ENCODE peak calls at places on chromosomes 16 and 17, in ten cellular contexts. J is mesendoderm; Z is NCI-H1092 treated with DMSO at 0.1 percent for 48 hours; B is AG04449; S is brain microvascular endothelial cell; W is fibroblast of lung; L is activated naive CD4-positive, alpha-beta T cell; E is EL; A is anterior cingulate cortex; I is hippocampal formation. H is an unnamed sample.
A peak's percentile ranks its signal among the peaks of the same experiment; 100 is the strongest.

GRCh38 chr17:38870259-38871165 is 654 bp downstream of the LASP1 start:
- DNase-seq in W (peak; percentile 60), L (peak; percentile 62), I (peak; percentile 50), S (no peak), Z (peak; percentile 65), A (peak; percentile 57), J (peak; percentile 45), B (no peak), E (peak; percentile 81), H (peak; percentile 94)

GRCh38 chr16:16890964-16891363 is 512.0 kb downstream of the NPIPA7 start:
- DNase-seq in E (peak; percentile 1), Z (no peak), S (no peak), A (no peak), I (no peak), B (no peak), W (no peak), J (peak; percentile 26), L (no peak), H (no peak)

GRCh38 chr17:78873519-78874340 is 29.3 kb downstream of the CEP295NL start:
- DNase-seq in J (no peak), I (peak; percentile 49), Z (peak; percentile 76), E (peak; percentile 54), L (no peak), S (peak; percentile 21), B (no peak), W (peak; percentile 82), A (peak; percentile 73), H (no peak)

GRCh38 chr16:3576211-3576610 is 992 bp downstream of the NLRC3 start:
- DNase-seq in Z (no peak), S (no peak), W (no peak), A (no peak), L (peak; percentile 21), J (no peak), E (no peak), I (no peak), B (no peak), H (peak; percentile 66)

GRCh38 chr16:3115561-3115960 is 3.2 kb downstream of the ZNF205 start:
- DNase-seq in W (no peak), L (no peak), A (no peak), S (no peak), I (no peak), E (no peak), Z (no peak), B (no peak), J (no peak), H (peak; percentile 65)

GRCh38 chr17:27651411-27652345 is 20.7 kb downstream of the LGALS9 start:
- DNase-seq in S (peak; percentile 57), A (peak; percentile 54), I (peak; percentile 35), J (peak; percentile 36), L (peak; percentile 55), W (no peak), E (peak; percentile 46), Z (peak; percentile 12), B (no peak), H (peak; percentile 66)

GRCh38 chr17:21202512-21202911 is 11.4 kb downstream of the TMEM11 start:
- DNase-seq in Z (no peak), J (no peak), S (no peak), W (no peak), B (no peak), A (no peak), E (no peak), I (no peak), L (no peak), H (no peak)

GRCh38 chr16:46949216-46949892 is 24.1 kb downstream of the DNAJA2 start:
- DNase-seq in A (no peak), Z (no peak), S (no peak), I (no peak), L (no peak), B (no peak), W (no peak), E (no peak), J (no peak), H (no peak)

GRCh38 chr16:67881557-67882220 is 3.0 kb upstream of the NRN1L start:
- DNase-seq in J (no peak), W (no peak), L (no peak), S (no peak), Z (no peak), I (peak; percentile 61), E (no peak), B (no peak), A (peak; percentile 65), H (no peak)

GRCh38 chr17:63439682-63440081 is 6.4 kb downstream of the CYB561 start:
- DNase-seq in B (no peak), A (no peak), S (no peak), E (peak; percentile 60), L (no peak), I (no peak), Z (no peak), W (peak; percentile 46), J (no peak), H (no peak)

GRCh38 chr17:49694847-49695697 is 12.7 kb downstream of the SLC35B1 start:
- DNase-seq in B (no peak), I (no peak), Z (peak; percentile 20), L (peak; percentile 70), S (no peak), E (peak; percentile 28), J (no peak), A (peak; percentile 26), W (no peak), H (no peak)

GRCh38 chr17:30922235-30922993 is 669 bp downstream of the ADAP2 start:
- DNase-seq in B (no peak), A (no peak), I (peak; percentile 5), W (no peak), L (no peak), J (peak; percentile 19), S (no peak), E (peak; percentile 21), Z (no peak), H (peak; percentile 77)

GRCh38 chr16:27759947-27760844 is 210.3 kb downstream of the KATNIP start:
- DNase-seq in I (peak; percentile 37), B (no peak), L (no peak), E (no peak), W (no peak), Z (no peak), S (no peak), A (peak; percentile 51), J (peak; percentile 48), H (no peak)

GRCh38 chr17:82246365-82247174 is 17.7 kb downstream of the SLC16A3 start:
- DNase-seq in Z (no peak), J (no peak), L (no peak), I (no peak), B (no peak), W (peak; percentile 75), A (peak; percentile 23), E (peak; percentile 70), S (peak; percentile 43), H (peak; percentile 81)

GRCh38 chr16:21179983-21180365 is 21.5 kb downstream of the LDAF1 start:
- DNase-seq in E (no peak), A (no peak), J (no peak), L (no peak), S (no peak), B (no peak), Z (no peak), I (no peak), W (no peak), H (no peak)

GRCh38 chr17:40554646-40555295 is 10.5 kb downstream of the CCR7 start:
- DNase-seq in W (no peak), J (no peak), E (no peak), L (no peak), S (no peak), Z (no peak), I (no peak), B (no peak), A (no peak), H (no peak)

GRCh38 chr17:78401246-78401645 is 22.8 kb downstream of the PGS1 start:
- DNase-seq in E (peak; percentile 80), J (peak; percentile 51), L (no peak), W (peak; percentile 72), A (no peak), S (no peak), Z (no peak), I (no peak), B (no peak), H (no peak)

GRCh38 chr17:65243838-65244237 is 106.7 kb downstream of the RGS9 start:
- DNase-seq in W (peak; percentile 72), Z (peak; percentile 73), J (peak; percentile 67), S (no peak), A (peak; percentile 26), L (no peak), E (peak; percentile 30), I (no peak), B (no peak), H (no peak)

GRCh38 chr17:78999056-78999768 is 10.4 kb downstream of the CANT1 start:
- DNase-seq in W (no peak), B (no peak), S (no peak), A (no peak), J (no peak), Z (no peak), I (no peak), E (no peak), L (no peak), H (peak; percentile 61)

GRCh38 chr17:82241926-82242697 is 13.3 kb downstream of the SLC16A3 start:
- DNase-seq in W (peak; percentile 63), L (no peak), A (no peak), J (no peak), E (no peak), S (no peak), Z (no peak), B (no peak), I (no peak), H (peak; percentile 85)

GRCh38 chr17:59287452-59287851 is 44.0 kb upstream of the YPEL2 start:
- DNase-seq in Z (no peak), E (peak; percentile 51), W (peak; percentile 23), B (no peak), L (no peak), J (no peak), A (no peak), I (no peak), S (peak; percentile 6), H (no peak)

GRCh38 chr17:13154403-13154802 is 136.6 kb upstream of the ELAC2 start:
- DNase-seq in I (no peak), E (peak; percentile 25), B (peak; percentile 42), J (no peak), S (no peak), Z (peak; percentile 24), L (no peak), W (peak; percentile 28), A (no peak), H (no peak)

GRCh38 chr17:27609606-27610303 is 21.2 kb upstream of the LGALS9 start:
- DNase-seq in B (no peak), I (peak; percentile 25), W (no peak), J (peak; percentile 49), S (no peak), Z (peak; percentile 21), A (peak; percentile 56), E (peak; percentile 45), L (no peak), H (peak; percentile 82)

GRCh38 chr16:87350681-87351319 is 32.8 kb downstream of the FBXO31 start:
- DNase-seq in A (peak; percentile 65), E (peak; percentile 71), B (no peak), L (no peak), I (peak; percentile 19), S (no peak), Z (no peak), J (no peak), W (peak; percentile 62), H (no peak)

H was measured in kidney.